ENCODE peak calls at places on chromosomes 3 and 15, in eight cellular contexts. U, Y, K, E, N, G, O and S are unnamed samples.

GRCh38 chr3:156657440-156657839 is 16.9 kb upstream of the TIPARP start:
- DNase-seq in U (no peak), Y (no peak), K (no peak), E (no peak), N (no peak), G (no peak), O (no peak), S (no peak)

GRCh38 chr3:116473602-116474001 is 28.3 kb upstream of the LSAMP start:
- DNase-seq in U (no peak), Y (no peak), K (no peak), E (peak; percentile 11), N (no peak), G (no peak), O (peak; percentile 45), S (no peak)

GRCh38 chr3:24682141-24682547 is 187.5 kb upstream of the THRB start:
- DNase-seq in U (no peak), Y (no peak), K (no peak), E (peak; percentile 93), N (peak; percentile 26), G (no peak), O (no peak), S (no peak)

GRCh38 chr15:59570364-59570763 is 41.2 kb upstream of the GCNT3 start:
- DNase-seq in U (no peak), Y (no peak), K (no peak), E (peak; percentile 39), N (no peak), G (no peak), O (no peak), S (no peak)

GRCh38 chr15:63340878-63341277 is 40.8 kb downstream of the CA12 start:
- DNase-seq in U (no peak), Y (no peak), K (no peak), E (no peak), N (no peak), G (no peak), O (no peak), S (no peak)

GRCh38 chr3:192408721-192409151 is 318.6 kb downstream of the FGF12 start:
- DNase-seq in U (peak; percentile 52), Y (no peak), K (no peak), E (peak; percentile 0), N (no peak), G (peak; percentile 60), O (no peak), S (peak; percentile 56)

GRCh38 chr3:172317984-172318383 is 130.3 kb downstream of the GHSR start:
- DNase-seq in U (no peak), Y (no peak), K (peak; percentile 75), E (peak; percentile 95), N (peak; percentile 75), G (no peak), O (peak; percentile 96), S (no peak)

GRCh38 chr3:48466386-48467109 is 20.0 kb downstream of the ATRIP start:
- DNase-seq in U (peak; percentile 72), Y (no peak), K (peak; percentile 10), E (peak; percentile 42), N (no peak), G (no peak), O (no peak), S (no peak)

DNA sequence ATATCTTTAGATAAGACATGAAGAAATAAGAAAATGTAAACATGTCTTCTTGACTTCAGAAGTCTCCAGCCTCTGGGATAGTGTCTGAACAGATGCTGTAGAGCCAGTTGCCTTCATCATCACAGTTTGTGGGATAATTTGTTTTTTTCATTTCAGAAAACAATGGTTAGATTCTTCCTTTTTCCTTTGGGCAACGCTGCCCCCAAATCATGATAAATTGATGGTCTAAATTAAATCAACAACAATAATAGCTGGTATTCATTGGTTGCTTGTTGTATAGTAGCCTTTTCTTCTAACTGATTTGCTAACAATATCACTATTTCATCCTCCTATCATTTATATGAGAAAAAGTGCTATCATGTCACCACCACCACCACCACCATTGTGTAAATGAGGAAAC is 12.6 kb upstream of the SHQ1 start:
- DNase-seq in U (no peak), Y (no peak), K (no peak), E (no peak), N (no peak), G (no peak), O (no peak), S (no peak)
- H3K4me1 ChIP-seq in U (no peaks in the 10 kb centered on the region), Y (no peaks in the 10 kb centered on the region), K (no peaks in the 10 kb centered on the region), E (no peaks in the 10 kb centered on the region), N (no peaks in the 10 kb centered on the region), G (no peaks in the 10 kb centered on the region), O (no peaks in the 10 kb centered on the region), S (no peaks in the 10 kb centered on the region)

DNA sequence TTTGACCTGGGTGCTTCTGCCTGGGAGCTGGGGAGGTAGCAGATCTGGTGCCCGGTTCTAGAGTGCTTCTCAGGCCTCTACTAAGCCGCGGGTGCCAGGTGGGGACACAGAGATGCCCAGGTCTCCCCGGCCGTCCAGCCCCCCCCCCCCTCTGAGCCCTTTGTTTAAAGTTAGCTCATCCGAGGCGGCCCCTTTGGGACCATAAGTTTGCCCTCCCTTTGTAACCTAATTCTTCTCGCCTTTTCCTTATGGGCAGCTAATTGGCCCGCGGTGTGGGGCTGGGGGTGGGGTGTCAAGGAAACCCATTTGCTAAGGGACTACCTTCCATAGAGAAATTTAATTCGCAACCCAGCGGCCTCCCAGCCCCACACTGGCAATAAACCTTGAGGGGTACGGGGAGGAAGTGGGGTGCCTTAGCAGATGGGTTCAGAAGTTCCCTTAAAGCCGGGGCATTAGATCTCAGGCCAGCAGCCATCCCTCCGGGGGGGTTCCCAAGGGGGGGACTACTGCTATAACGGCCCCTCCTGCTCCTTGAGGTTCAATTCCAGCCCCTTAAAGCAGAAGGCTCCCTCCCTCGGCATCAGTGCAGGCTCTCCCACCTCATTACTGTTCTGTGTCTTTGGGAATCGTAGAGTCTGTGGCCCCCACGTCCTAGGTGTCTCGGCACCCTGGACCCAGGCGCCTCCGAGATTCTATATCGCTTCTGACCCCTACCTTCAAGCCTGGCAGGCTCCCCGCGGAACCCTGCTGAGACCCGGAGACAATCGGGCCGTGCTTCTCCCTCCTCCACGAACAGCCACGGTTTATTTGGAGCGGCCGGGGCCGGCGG is 1.7 kb downstream of the GATA2 start:
- DNase-seq in U (peak; percentile 65), Y (no peak), K (no peak), E (peak; percentile 35), N (peak; percentile 46), G (peak; percentile 57), O (no peak), S (peak; percentile 74)
- H3K4me3 ChIP-seq in U (peak overlapping the region; percentile 73), Y (peak overlapping the region; percentile 85), K (no peak overlapping the region), E (peak overlapping the region; percentile 90), N (peak overlapping the region; percentile 56), G (no peak overlapping the region), O (no peak overlapping the region), S (peak overlapping the region; percentile 77)

DNA sequence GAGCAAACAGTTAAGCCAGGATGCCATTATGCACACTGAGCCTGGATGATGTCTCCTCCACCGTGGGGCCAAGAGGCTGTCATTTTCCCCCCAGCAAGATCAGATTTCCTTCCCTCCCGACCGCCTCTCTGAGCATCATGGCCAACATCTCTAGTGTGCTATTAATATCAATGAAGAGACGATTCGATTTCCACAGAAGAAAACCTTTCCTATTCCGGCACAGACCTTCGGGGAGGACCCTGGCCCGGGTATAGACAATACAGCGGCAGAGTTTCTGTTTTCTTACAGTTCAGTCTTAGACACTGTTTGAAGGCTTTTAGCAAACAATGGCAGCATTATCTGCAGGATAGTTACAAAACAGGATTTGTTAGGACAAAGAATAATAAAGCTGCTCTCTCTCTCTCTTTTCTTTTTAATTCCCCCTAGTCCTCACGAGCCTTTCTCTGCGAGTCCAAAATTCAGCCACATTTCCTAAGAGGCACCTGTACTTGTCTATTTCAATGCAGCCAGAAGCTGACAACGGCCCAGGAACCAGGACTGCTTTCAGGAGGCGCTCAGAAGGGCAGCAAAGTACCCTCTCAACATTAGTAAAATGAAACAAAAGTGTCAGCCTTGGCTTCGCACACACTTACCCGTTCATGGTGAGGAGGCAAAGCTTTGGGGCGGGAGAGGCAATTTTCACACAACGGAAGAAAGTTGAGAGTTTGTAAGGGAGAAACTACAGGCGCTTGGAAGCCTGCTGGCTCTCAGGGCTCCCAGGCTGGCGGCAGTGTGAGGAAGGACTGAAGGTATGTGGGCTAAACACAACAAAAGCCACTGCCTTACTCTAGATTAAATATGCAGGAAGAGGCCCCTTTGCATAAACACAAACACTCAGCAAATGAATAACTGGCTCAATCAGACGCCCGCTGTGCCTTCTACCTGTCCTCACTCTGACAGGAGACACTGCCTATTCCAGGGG is 278.0 kb downstream of the FOXP1 start:
- DNase-seq in U (peak; percentile 67), Y (peak; percentile 35), K (peak; percentile 46), E (no peak), N (no peak), G (peak; percentile 74), O (peak; percentile 57), S (peak; percentile 76)
- H3K4me1 ChIP-seq in U (peaks cover 22% of the 10 kb centered on the region), Y (no peaks in the 10 kb centered on the region), K (peaks cover 32% of the 10 kb centered on the region), E (peaks cover 18% of the 10 kb centered on the region), N (no peaks in the 10 kb centered on the region), G (peaks cover 71% of the 10 kb centered on the region), O (peaks cover 14% of the 10 kb centered on the region), S (peaks cover 48% of the 10 kb centered on the region)

GRCh38 chr3:56923546-56924224 is 121.9 kb upstream of the ARHGEF3 start:
- DNase-seq in U (no peak), Y (peak; percentile 20), K (peak; percentile 58), E (peak; percentile 34), N (peak; percentile 52), G (no peak), O (peak; percentile 35), S (peak; percentile 31)
- H3K4me3 ChIP-seq in U (no peak overlapping the region), Y (no peak overlapping the region), K (no peak overlapping the region), E (no peak overlapping the region), N (no peak overlapping the region), G (no peak overlapping the region), O (no peak overlapping the region), S (no peak overlapping the region)

GRCh38 chr3:4990061-4990460 is 10.8 kb downstream of the BHLHE40 start:
- DNase-seq in U (no peak), Y (peak; percentile 1), K (no peak), E (peak; percentile 26), N (no peak), G (no peak), O (no peak), S (no peak)
- H3K4me1 ChIP-seq in U (peaks cover 31% of the 10 kb centered on the region), Y (peaks cover 12% of the 10 kb centered on the region), K (peaks cover 48% of the 10 kb centered on the region), E (peaks cover 41% of the 10 kb centered on the region), N (no peaks in the 10 kb centered on the region), G (no peaks in the 10 kb centered on the region), O (peaks cover 28% of the 10 kb centered on the region), S (peaks cover 8% of the 10 kb centered on the region)

DNA sequence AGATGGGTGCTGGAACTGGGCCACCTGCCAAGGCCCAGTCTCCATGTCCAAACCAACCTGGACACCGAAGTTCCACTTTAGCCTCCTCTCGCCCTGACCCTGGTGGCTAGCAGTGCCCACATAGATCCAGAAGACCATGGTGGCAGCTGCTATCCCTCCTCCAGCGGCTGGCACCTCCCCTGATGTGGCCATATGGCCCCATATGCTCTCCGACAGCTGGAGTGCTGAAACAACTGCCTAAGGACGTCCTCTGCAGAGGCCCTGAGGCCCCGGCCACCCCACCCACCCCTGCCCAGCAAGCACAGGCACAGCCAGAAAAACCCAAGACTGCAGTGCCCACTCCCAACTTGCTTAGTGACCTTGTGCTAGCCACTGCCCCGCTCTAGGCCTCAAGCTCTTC is 182.3 kb upstream of the LINGO1 start:
- DNase-seq in U (no peak), Y (no peak), K (no peak), E (no peak), N (no peak), G (no peak), O (no peak), S (no peak)
- H3K4me3 ChIP-seq in U (no peak overlapping the region), Y (no peak overlapping the region), K (no peak overlapping the region), E (no peak overlapping the region), N (no peak overlapping the region), G (no peak overlapping the region), O (no peak overlapping the region), S (no peak overlapping the region)

GRCh38 chr15:76175442-76175841 is 115.7 kb downstream of the TMEM266 start:
- DNase-seq in U (no peak), Y (no peak), K (no peak), E (no peak), N (no peak), G (no peak), O (no peak), S (no peak)
- H3K4me1 ChIP-seq in U (no peaks in the 10 kb centered on the region), Y (peaks cover 2% of the 10 kb centered on the region), K (peaks cover 2% of the 10 kb centered on the region), E (peaks cover 19% of the 10 kb centered on the region), N (no peaks in the 10 kb centered on the region), G (peaks cover 3% of the 10 kb centered on the region), O (peaks cover 4% of the 10 kb centered on the region), S (no peaks in the 10 kb centered on the region)